ENCODE peak calls at places on chromosomes 2 and 18, in ten cellular contexts. P is T-helper 2 cell; K is progenitor cell of endocrine pancreas; H is stimulated activated CD8-positive, alpha-beta memory T cell treated with anti-CD3 and anti-CD28 coated beads, Interleukin-15, amount 100 ng/mL, for 48 hours; J is activated CD8-positive, alpha-beta memory T cell treated with anti-CD3 and anti-CD28 coated beads for 24 hours; X is mammary epithelial cell; Z is AG08395; F is upper lobe of right lung; A is adrenal gland; T is colonic mucosa. G is an unnamed sample.

GRCh38 chr2:138779451-138780440 is at the start of gene NXPH2:
- DNase-seq in P (no peak), K (peak; percentile 46), H (no peak), J (no peak), X (peak; percentile 25), Z (no peak), F (no peak), A (no peak), T (no peak), G (no peak)

GRCh38 chr2:130829020-130829419 is 7.7 kb upstream of the ARHGEF4 start:
- DNase-seq in P (no peak), K (no peak), H (no peak), J (no peak), X (peak; percentile 96), Z (no peak), F (no peak), A (no peak), T (no peak), G (no peak)

GRCh38 chr18:35029770-35030169 is 11.4 kb upstream of the MAPRE2 start:
- DNase-seq in P (peak; percentile 78), K (no peak), H (no peak), J (no peak), X (no peak), Z (no peak), F (no peak), A (no peak), T (no peak), G (no peak)

GRCh38 chr2:11129598-11130449 is 25.4 kb upstream of the SLC66A3 start:
- DNase-seq in P (peak; percentile 81), K (peak; percentile 90), H (peak; percentile 63), J (peak; percentile 86), X (no peak), Z (no peak), F (peak; percentile 90), A (peak; percentile 49), T (peak; percentile 90), G (no peak)

GRCh38 chr2:62137431-62137830 is 58.5 kb upstream of the B3GNT2 start:
- DNase-seq in P (no peak), K (no peak), H (no peak), J (no peak), X (no peak), Z (no peak), F (no peak), A (no peak), T (no peak), G (no peak)

GRCh38 chr2:163682695-163683094 is 53.1 kb downstream of the FIGN start:
- DNase-seq in P (no peak), K (no peak), H (no peak), J (no peak), X (peak; percentile 70), Z (peak; percentile 34), F (no peak), A (no peak), T (no peak), G (no peak)

GRCh38 chr2:161426416-161426787 is 10.3 kb downstream of the TBR1 start:
- DNase-seq in P (no peak), K (no peak), H (no peak), J (no peak), X (no peak), Z (no peak), F (no peak), A (no peak), T (no peak), G (no peak)

GRCh38 chr2:194301946-194302345 is 1355.1 kb upstream of the SLC39A10 start:
- DNase-seq in P (no peak), K (no peak), H (no peak), J (no peak), X (no peak), Z (no peak), F (no peak), A (no peak), T (no peak), G (peak; percentile 99)

GRCh38 chr2:236896677-236897076 is 189.0 kb upstream of the COPS8 start:
- DNase-seq in P (no peak), K (no peak), H (no peak), J (no peak), X (no peak), Z (no peak), F (no peak), A (no peak), T (no peak), G (no peak)

GRCh38 chr18:79528296-79528695 is 132.6 kb downstream of the NFATC1 start:
- DNase-seq in P (no peak), K (no peak), H (no peak), J (no peak), X (no peak), Z (no peak), F (peak; percentile 60), A (no peak), T (no peak), G (no peak)

GRCh38 chr2:128441341-128442052 is 122.8 kb upstream of the HS6ST1 start:
- DNase-seq in P (no peak), K (peak; percentile 8), H (no peak), J (no peak), X (no peak), Z (no peak), F (no peak), A (no peak), T (peak; percentile 15), G (no peak)

GRCh38 chr2:157164370-157164769 is 93.1 kb upstream of the GALNT5 start:
- DNase-seq in P (no peak), K (no peak), H (no peak), J (no peak), X (no peak), Z (no peak), F (no peak), A (no peak), T (no peak), G (no peak)

GRCh38 chr18:50178601-50179000 is 16.3 kb downstream of the MYO5B start:
- DNase-seq in P (no peak), K (no peak), H (no peak), J (no peak), X (no peak), Z (no peak), F (no peak), A (no peak), T (no peak), G (no peak)

GRCh38 chr2:135942936-135943688 is 42.3 kb downstream of the DARS1 start:
- DNase-seq in P (no peak), K (no peak), H (no peak), J (no peak), X (peak; percentile 79), Z (no peak), F (no peak), A (no peak), T (no peak), G (peak; percentile 77)

GRCh38 chr2:226796840-226797288 is 2.8 kb downstream of the IRS1 start:
- DNase-seq in P (no peak), K (no peak), H (no peak), J (peak; percentile 56), X (no peak), Z (peak; percentile 63), F (peak; percentile 65), A (peak; percentile 61), T (peak; percentile 35), G (peak; percentile 13)

GRCh38 chr2:45409677-45410076 is 201.4 kb downstream of the SRBD1 start:
- DNase-seq in P (no peak), K (no peak), H (no peak), J (no peak), X (no peak), Z (no peak), F (no peak), A (no peak), T (no peak), G (no peak)

GRCh38 chr2:120779781-120780283 is 44.2 kb downstream of the GLI2 start:
- DNase-seq in P (no peak), K (no peak), H (no peak), J (no peak), X (peak; percentile 14), Z (peak; percentile 69), F (no peak), A (no peak), T (no peak), G (no peak)

GRCh38 chr2:127079358-127079920 is 27.5 kb downstream of the BIN1 start:
- DNase-seq in P (peak; percentile 27), K (no peak), H (no peak), J (no peak), X (no peak), Z (no peak), F (no peak), A (peak; percentile 50), T (no peak), G (no peak)

GRCh38 chr2:217049376-217049775 is 189.5 kb upstream of the TNP1 start:
- DNase-seq in P (no peak), K (no peak), H (no peak), J (no peak), X (no peak), Z (no peak), F (no peak), A (no peak), T (no peak), G (no peak)

GRCh38 chr2:229050063-229050635 is 220.9 kb downstream of the PID1 start:
- DNase-seq in P (no peak), K (no peak), H (no peak), J (no peak), X (no peak), Z (peak; percentile 33), F (no peak), A (no peak), T (no peak), G (no peak)

GRCh38 chr2:143151111-143151752 is 22.0 kb downstream of the ARHGAP15 start:
- DNase-seq in P (no peak), K (no peak), H (no peak), J (no peak), X (no peak), Z (no peak), F (no peak), A (no peak), T (no peak), G (no peak)

GRCh38 chr2:160977854-160978253 is 182.4 kb upstream of the TANK start:
- DNase-seq in P (no peak), K (no peak), H (no peak), J (no peak), X (no peak), Z (no peak), F (no peak), A (no peak), T (no peak), G (no peak)

GRCh38 chr18:21330122-21330701 is 88.2 kb downstream of the GREB1L start:
- DNase-seq in P (no peak), K (no peak), H (no peak), J (no peak), X (peak; percentile 54), Z (peak; percentile 81), F (no peak), A (peak; percentile 7), T (peak; percentile 17), G (no peak)

GRCh38 chr2:159639712-159640111 is 23.4 kb upstream of the BAZ2B start:
- DNase-seq in P (no peak), K (no peak), H (no peak), J (no peak), X (no peak), Z (no peak), F (no peak), A (no peak), T (no peak), G (no peak)

G was measured in G401.